ENCODE peak calls at places on chromosomes 6 and 20, in eight cellular contexts. One of them, this sample, is unnamed.
A peak's percentile ranks its signal among the peaks of the same experiment; 100 is the strongest.

GRCh38 chr6:101722991-101723579 is 329.6 kb downstream of the GRIK2 start:
- DNase-seq in stomach: no peak
- DNase-seq in endothelial cell: no peak
- DNase-seq in mucosa of descending colon: no peak
- DNase-seq in mammary epithelial cell: peak; percentile 83
- DNase-seq in psoas muscle: no peak
- DNase-seq in HEK293T: no peak
- DNase-seq in tibial artery: no peak
- DNase-seq in this sample: no peak

GRCh38 chr6:14589192-14589591 is 471.6 kb downstream of the CD83 start:
- DNase-seq in mucosa of descending colon: no peak
- DNase-seq in psoas muscle: no peak
- DNase-seq in tibial artery: no peak
- DNase-seq in HEK293T: no peak
- DNase-seq in endothelial cell: no peak
- DNase-seq in mammary epithelial cell: no peak
- DNase-seq in stomach: no peak
- DNase-seq in this sample: no peak

GRCh38 chr6:134636221-134636830 is 313.6 kb downstream of the ALDH8A1 start:
- DNase-seq in HEK293T: no peak
- DNase-seq in stomach: no peak
- DNase-seq in psoas muscle: no peak
- DNase-seq in mucosa of descending colon: no peak
- DNase-seq in endothelial cell: no peak
- DNase-seq in mammary epithelial cell: peak; percentile 39
- DNase-seq in tibial artery: no peak
- DNase-seq in this sample: peak; percentile 12

GRCh38 chr20:51631011-51631950 is 88.8 kb upstream of the NFATC2 start:
- DNase-seq in tibial artery: peak; percentile 84
- DNase-seq in stomach: no peak
- DNase-seq in psoas muscle: peak; percentile 82
- DNase-seq in endothelial cell: no peak
- DNase-seq in HEK293T: no peak
- DNase-seq in mammary epithelial cell: peak; percentile 92
- DNase-seq in mucosa of descending colon: no peak
- DNase-seq in this sample: no peak

GRCh38 chr20:46040902-46041535 is 12.0 kb downstream of the SLC12A5 start:
- DNase-seq in psoas muscle: no peak
- DNase-seq in tibial artery: no peak
- DNase-seq in mammary epithelial cell: peak; percentile 35
- DNase-seq in mucosa of descending colon: peak; percentile 49
- DNase-seq in stomach: peak; percentile 29
- DNase-seq in endothelial cell: peak; percentile 82
- DNase-seq in HEK293T: peak; percentile 69
- DNase-seq in this sample: no peak

GRCh38 chr6:111686249-111686997 is 80.7 kb upstream of the TRAF3IP2 start:
- DNase-seq in mucosa of descending colon: no peak
- DNase-seq in HEK293T: no peak
- DNase-seq in psoas muscle: no peak
- DNase-seq in stomach: no peak
- DNase-seq in mammary epithelial cell: no peak
- DNase-seq in tibial artery: no peak
- DNase-seq in endothelial cell: no peak
- DNase-seq in this sample: no peak

GRCh38 chr20:47610247-47610944 is 108.7 kb downstream of the NCOA3 start:
- DNase-seq in HEK293T: no peak
- DNase-seq in mammary epithelial cell: peak; percentile 69
- DNase-seq in endothelial cell: no peak
- DNase-seq in mucosa of descending colon: no peak
- DNase-seq in tibial artery: peak; percentile 74
- DNase-seq in psoas muscle: no peak
- DNase-seq in stomach: peak; percentile 53
- DNase-seq in this sample: no peak

GRCh38 chr20:3980260-3981131 is 34.9 kb downstream of the RNF24 start:
- DNase-seq in tibial artery: peak; percentile 28
- DNase-seq in mucosa of descending colon: no peak
- DNase-seq in psoas muscle: no peak
- DNase-seq in HEK293T: no peak
- DNase-seq in endothelial cell: no peak
- DNase-seq in stomach: no peak
- DNase-seq in mammary epithelial cell: peak; percentile 54
- DNase-seq in this sample: no peak

GRCh38 chr6:61809004-61809595 is 476.9 kb downstream of the KHDRBS2 start:
- DNase-seq in stomach: no peak
- DNase-seq in endothelial cell: peak; percentile 15
- DNase-seq in mammary epithelial cell: peak; percentile 2
- DNase-seq in mucosa of descending colon: no peak
- DNase-seq in psoas muscle: no peak
- DNase-seq in HEK293T: peak; percentile 3
- DNase-seq in tibial artery: no peak
- DNase-seq in this sample: no peak

GRCh38 chr6:111952821-111953535 is 79.7 kb upstream of the FYN start:
- DNase-seq in stomach: no peak
- DNase-seq in endothelial cell: no peak
- DNase-seq in tibial artery: no peak
- DNase-seq in psoas muscle: no peak
- DNase-seq in mammary epithelial cell: peak; percentile 70
- DNase-seq in mucosa of descending colon: no peak
- DNase-seq in HEK293T: no peak
- DNase-seq in this sample: no peak

GRCh38 chr6:141667580-141668309 is 465.0 kb upstream of the GJE1 start:
- DNase-seq in HEK293T: no peak
- DNase-seq in stomach: no peak
- DNase-seq in mammary epithelial cell: peak; percentile 63
- DNase-seq in psoas muscle: no peak
- DNase-seq in mucosa of descending colon: no peak
- DNase-seq in endothelial cell: no peak
- DNase-seq in tibial artery: no peak
- DNase-seq in this sample: no peak

GRCh38 chr6:52293067-52293466 is 8.5 kb upstream of the MCM3 start:
- DNase-seq in tibial artery: no peak
- DNase-seq in stomach: no peak
- DNase-seq in mammary epithelial cell: no peak
- DNase-seq in mucosa of descending colon: no peak
- DNase-seq in HEK293T: no peak
- DNase-seq in endothelial cell: no peak
- DNase-seq in psoas muscle: no peak
- DNase-seq in this sample: no peak

GRCh38 chr6:128655978-128656498 is 135.6 kb upstream of the PTPRK start:
- DNase-seq in mammary epithelial cell: peak; percentile 92
- DNase-seq in mucosa of descending colon: no peak
- DNase-seq in tibial artery: no peak
- DNase-seq in stomach: no peak
- DNase-seq in HEK293T: no peak
- DNase-seq in psoas muscle: no peak
- DNase-seq in endothelial cell: no peak
- DNase-seq in this sample: no peak

GRCh38 chr6:3422457-3422816 is 34.4 kb downstream of the SLC22A23 start:
- DNase-seq in psoas muscle: no peak
- DNase-seq in mammary epithelial cell: no peak
- DNase-seq in stomach: no peak
- DNase-seq in mucosa of descending colon: no peak
- DNase-seq in HEK293T: no peak
- DNase-seq in tibial artery: no peak
- DNase-seq in endothelial cell: no peak
- DNase-seq in this sample: no peak

GRCh38 chr20:32839982-32840285 is 18.8 kb upstream of the EFCAB8 start:
- DNase-seq in tibial artery: no peak
- DNase-seq in endothelial cell: no peak
- DNase-seq in stomach: no peak
- DNase-seq in mammary epithelial cell: no peak
- DNase-seq in HEK293T: no peak
- DNase-seq in psoas muscle: no peak
- DNase-seq in mucosa of descending colon: no peak
- DNase-seq in this sample: no peak

GRCh38 chr6:33314515-33314942 is 651 bp upstream of the TAPBP start:
- DNase-seq in mucosa of descending colon: peak; percentile 68
- DNase-seq in mammary epithelial cell: peak; percentile 90
- DNase-seq in tibial artery: peak; percentile 81
- DNase-seq in stomach: peak; percentile 39
- DNase-seq in HEK293T: no peak
- DNase-seq in endothelial cell: peak; percentile 51
- DNase-seq in psoas muscle: peak; percentile 68
- DNase-seq in this sample: no peak

GRCh38 chr20:58709703-58710039 is 17.1 kb downstream of the NPEPL1 start:
- DNase-seq in mammary epithelial cell: no peak
- DNase-seq in stomach: peak; percentile 21
- DNase-seq in psoas muscle: no peak
- DNase-seq in HEK293T: no peak
- DNase-seq in mucosa of descending colon: no peak
- DNase-seq in endothelial cell: no peak
- DNase-seq in tibial artery: no peak
- DNase-seq in this sample: no peak

GRCh38 chr6:156953478-156954146 is 176.4 kb downstream of the ARID1B start:
- DNase-seq in HEK293T: peak; percentile 85
- DNase-seq in mammary epithelial cell: peak; percentile 96
- DNase-seq in stomach: no peak
- DNase-seq in endothelial cell: no peak
- DNase-seq in tibial artery: no peak
- DNase-seq in mucosa of descending colon: no peak
- DNase-seq in psoas muscle: no peak
- DNase-seq in this sample: no peak

GRCh38 chr6:46642928-46643751 is 9.5 kb downstream of the CYP39A1 start:
- DNase-seq in HEK293T: no peak
- DNase-seq in psoas muscle: no peak
- DNase-seq in mucosa of descending colon: no peak
- DNase-seq in endothelial cell: no peak
- DNase-seq in mammary epithelial cell: peak; percentile 76
- DNase-seq in tibial artery: no peak
- DNase-seq in stomach: no peak
- DNase-seq in this sample: no peak

GRCh38 chr6:92174398-92175073 is 1244.8 kb downstream of the EPHA7 start:
- DNase-seq in tibial artery: no peak
- DNase-seq in mucosa of descending colon: no peak
- DNase-seq in HEK293T: no peak
- DNase-seq in psoas muscle: no peak
- DNase-seq in stomach: no peak
- DNase-seq in endothelial cell: no peak
- DNase-seq in mammary epithelial cell: no peak
- DNase-seq in this sample: no peak